ENCODE peak calls at places on chromosome 22, in seven cellular contexts. N, I, V, D, E, Q and B are unnamed samples.

GRCh38 chr22:22770280-22770871 is 117.2 kb upstream of the IGLL5 start:
- DNase-seq in N (peak; percentile 80), E (peak; percentile 28), D (peak; percentile 64), V (no peak), Q (peak; percentile 59), I (no peak), B (peak; percentile 68)

GRCh38 chr22:46581580-46582244 is 38.5 kb upstream of the GRAMD4 start:
- DNase-seq in Q (no peak), N (no peak), I (no peak), E (no peak), V (no peak), D (no peak), B (no peak)

GRCh38 chr22:46905834-46906233 is 143.4 kb downstream of the TBC1D22A start:
- DNase-seq in E (no peak), V (no peak), Q (no peak), N (no peak), I (no peak), D (no peak), B (no peak)

GRCh38 chr22:36439481-36440271 is 41.8 kb downstream of the TXN2 start:
- DNase-seq in E (peak; percentile 95), Q (no peak), N (no peak), V (no peak), I (no peak), D (peak; percentile 65), B (no peak)

GRCh38 chr22:24517446-24517845 is 22.3 kb downstream of the UPB1 start:
- DNase-seq in N (no peak), D (no peak), Q (no peak), E (no peak), I (no peak), V (no peak), B (no peak)

GRCh38 chr22:26259510-26259909 is 90.2 kb downstream of the SEZ6L start:
- DNase-seq in N (peak; percentile 89), V (peak; percentile 0), D (peak; percentile 20), E (peak; percentile 43), I (peak; percentile 43), Q (peak; percentile 36), B (peak; percentile 82)

GRCh38 chr22:34502821-34503220 is 563.1 kb upstream of the ISX start:
- DNase-seq in Q (no peak), E (no peak), D (no peak), N (no peak), I (no peak), V (no peak), B (no peak)

GRCh38 chr22:31346733-31347250 is 646 bp upstream of the PATZ1 start:
- DNase-seq in D (peak; percentile 62), V (no peak), N (peak; percentile 82), Q (no peak), E (peak; percentile 70), I (no peak), B (peak; percentile 81)

GRCh38 chr22:42073568-42074152 is 388 bp upstream of the PHETA2 start:
- DNase-seq in D (no peak), E (no peak), Q (no peak), I (no peak), V (no peak), N (no peak), B (no peak)

GRCh38 chr22:24406322-24407277 is 20.8 kb upstream of the ADORA2A start:
- DNase-seq in I (no peak), D (no peak), N (no peak), V (no peak), Q (no peak), E (no peak), B (no peak)

GRCh38 chr22:43273902-43274484 is 69.2 kb downstream of the SCUBE1 start:
- DNase-seq in E (peak; percentile 68), I (peak; percentile 63), N (peak; percentile 84), Q (peak; percentile 55), V (peak; percentile 47), D (peak; percentile 54), B (peak; percentile 73)

GRCh38 chr22:33240901-33241300 is 182.7 kb upstream of the SYN3 start:
- DNase-seq in E (peak; percentile 74), I (no peak), Q (peak; percentile 62), V (no peak), N (no peak), D (no peak), B (no peak)

GRCh38 chr22:27306771-27307170 is 494.8 kb downstream of the MN1 start:
- DNase-seq in V (no peak), E (no peak), I (no peak), Q (no peak), N (no peak), D (no peak), B (no peak)

GRCh38 chr22:24421428-24421931 is 5.9 kb upstream of the ADORA2A start:
- DNase-seq in N (peak; percentile 92), E (no peak), V (peak; percentile 12), I (peak; percentile 53), Q (peak; percentile 79), D (peak; percentile 14), B (peak; percentile 60)

GRCh38 chr22:46052801-46053562 is 76.0 kb upstream of the WNT7B start:
- DNase-seq in D (peak; percentile 33), Q (peak; percentile 38), V (no peak), I (peak; percentile 81), N (no peak), E (peak; percentile 77), B (no peak)

GRCh38 chr22:47245286-47245685 is 482.8 kb downstream of the TBC1D22A start:
- DNase-seq in D (no peak), N (no peak), Q (no peak), V (no peak), E (no peak), I (no peak), B (no peak)

GRCh38 chr22:45997775-45998637 is 21.0 kb upstream of the WNT7B start:
- DNase-seq in V (no peak), D (peak; percentile 19), Q (no peak), N (no peak), I (peak; percentile 1), E (peak; percentile 79), B (no peak)

GRCh38 chr22:17115311-17115710 is 5.8 kb downstream of the TMEM121B start:
- DNase-seq in D (no peak), E (no peak), Q (no peak), I (no peak), V (no peak), N (no peak), B (no peak)

GRCh38 chr22:37990302-37990701 is 5.9 kb upstream of the SOX10 start:
- DNase-seq in D (no peak), I (no peak), N (no peak), V (no peak), E (no peak), Q (no peak), B (no peak)

GRCh38 chr22:37018815-37019308 is 385 bp downstream of the TST start:
- DNase-seq in N (peak; percentile 70), Q (no peak), I (no peak), D (peak; percentile 32), V (no peak), E (peak; percentile 57), B (peak; percentile 72)

GRCh38 chr22:37237371-37238268 is 6.4 kb downstream of the RAC2 start:
- DNase-seq in Q (no peak), E (peak; percentile 78), V (no peak), N (no peak), D (no peak), I (no peak), B (no peak)

DNA sequence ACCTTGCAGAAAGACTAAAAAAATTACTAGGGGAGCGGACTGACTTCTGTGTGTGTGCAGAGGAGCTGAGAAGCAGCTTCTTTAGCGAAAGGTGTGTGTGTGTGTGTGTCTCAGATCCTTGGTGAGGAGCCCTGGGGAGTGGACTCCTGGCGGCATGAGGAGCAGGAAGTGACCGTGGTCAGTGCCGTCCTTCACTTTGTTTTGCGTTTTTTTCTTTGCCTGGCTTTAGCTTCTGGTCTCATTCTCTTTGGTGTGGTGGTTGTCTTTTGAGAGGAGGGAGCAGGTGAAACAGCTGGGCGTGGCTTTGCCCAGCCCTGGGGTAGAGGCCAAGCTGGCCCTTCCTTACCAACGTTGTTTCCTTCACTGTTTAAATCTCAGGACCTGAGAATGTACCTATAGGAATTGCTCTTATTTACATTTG is 1.9 kb downstream of the ZBED4 start:
- DNase-seq in V (no peak), Q (no peak), N (no peak), D (peak; percentile 29), E (peak; percentile 36), I (no peak), B (no peak)
- TF ChIP-seq EZH2phosphoT487 in V (no peak), Q (no peak), N (no peak), D (no peak), E (no peak), I (no peak), B (no peak)

GRCh38 chr22:50695421-50696250 is 23.0 kb downstream of the SHANK3 start:
- DNase-seq in V (no peak), N (no peak), I (no peak), Q (no peak), E (no peak), D (no peak), B (no peak)
- H3K4me2 ChIP-seq in V (no peak overlapping the region), N (no peak overlapping the region), I (no peak overlapping the region), Q (no peak overlapping the region), E (no peak overlapping the region), D (no peak overlapping the region), B (no peak overlapping the region)

GRCh38 chr22:19638282-19639015 is 75.9 kb upstream of the SEPTIN5 start:
- DNase-seq in D (no peak), I (no peak), N (no peak), E (no peak), Q (no peak), V (no peak), B (no peak)

GRCh38 chr22:19635644-19636043 is 78.7 kb upstream of the SEPTIN5 start:
- DNase-seq in D (no peak), Q (no peak), V (no peak), N (no peak), I (no peak), E (no peak), B (no peak)

GRCh38 chr22:19636696-19637355 is 77.5 kb upstream of the SEPTIN5 start:
- DNase-seq in D (no peak), I (no peak), E (no peak), V (no peak), N (no peak), Q (no peak), B (no peak)

GRCh38 chr22:19639610-19640135 is 74.6 kb upstream of the SEPTIN5 start:
- DNase-seq in D (no peak), I (no peak), N (no peak), E (no peak), Q (no peak), V (no peak), B (no peak)

GRCh38 chr22:19637405-19638281 is 76.7 kb upstream of the SEPTIN5 start:
- DNase-seq in N (no peak), E (no peak), I (no peak), V (no peak), D (no peak), Q (no peak), B (no peak)
- TF ChIP-seq EZH2phosphoT487 in N (no peak), E (no peak), I (no peak), V (no peak), D (no peak), Q (no peak), B (no peak)

GRCh38 chr22:44703269-44703870 is 1.4 kb downstream of the PRR5 start:
- DNase-seq in V (no peak), E (no peak), Q (no peak), I (no peak), D (no peak), N (no peak), B (no peak)
- H3K4me2 ChIP-seq in V (peak overlapping the region; percentile 92), E (peak overlapping the region; percentile 75), Q (no peak overlapping the region), I (no peak overlapping the region), D (peak overlapping the region; percentile 99), N (peak overlapping the region; percentile 94), B (peak overlapping the region; percentile 94)